ENCODE peak calls at places on chromosomes 16 and 17, in eight cellular contexts. S, R, U, K, W, Z, C and D are unnamed samples.

GRCh38 chr16:85449195-85449884 is 163.8 kb upstream of the GSE1 start:
- DNase-seq in U (no peak), R (no peak), Z (no peak), K (no peak), C (no peak), W (no peak), S (no peak), D (no peak)

GRCh38 chr17:73297934-73298861 is 13.6 kb downstream of the CDC42EP4 start:
- DNase-seq in W (no peak), K (no peak), S (no peak), Z (no peak), U (no peak), C (no peak), R (no peak), D (no peak)

GRCh38 chr16:3979518-3979917 is 99.0 kb upstream of the CREBBP start:
- DNase-seq in S (no peak), Z (no peak), C (no peak), U (no peak), W (no peak), R (no peak), K (no peak), D (no peak)

GRCh38 chr16:50955311-50955710 is 195.8 kb downstream of the SALL1 start:
- DNase-seq in C (no peak), S (no peak), K (no peak), Z (no peak), W (no peak), R (no peak), U (no peak), D (no peak)

GRCh38 chr17:21823130-21823529 is 130.8 kb downstream of the KCNJ18 start:
- DNase-seq in W (no peak), S (no peak), Z (no peak), C (no peak), K (no peak), R (no peak), U (no peak), D (no peak)

GRCh38 chr17:40366861-40367518 is 2.5 kb upstream of the GJD3 start:
- DNase-seq in U (peak; percentile 58), C (no peak), R (peak; percentile 27), S (no peak), W (no peak), K (no peak), Z (no peak), D (peak; percentile 2)

GRCh38 chr17:38598536-38598935 is 7.2 kb downstream of the SRCIN1 start:
- DNase-seq in U (no peak), C (peak; percentile 25), Z (no peak), R (no peak), W (no peak), K (peak; percentile 70), S (peak; percentile 61), D (no peak)

GRCh38 chr16:3822366-3823045 is 58.0 kb downstream of the CREBBP start:
- DNase-seq in Z (no peak), S (no peak), K (no peak), W (no peak), C (no peak), R (no peak), U (no peak), D (no peak)

GRCh38 chr16:75787421-75787820 is 61.1 kb upstream of the CPHXL start:
- DNase-seq in R (no peak), K (no peak), C (no peak), S (no peak), W (no peak), U (no peak), Z (no peak), D (no peak)

GRCh38 chr17:66354981-66355380 is 52.6 kb downstream of the PRKCA start:
- DNase-seq in K (no peak), Z (no peak), U (no peak), R (no peak), C (no peak), W (no peak), S (no peak), D (no peak)

GRCh38 chr16:55249936-55250335 is 74.1 kb upstream of the IRX6 start:
- DNase-seq in K (no peak), U (no peak), C (no peak), S (no peak), W (no peak), R (no peak), Z (no peak), D (no peak)

GRCh38 chr16:86542756-86543750 is 12.0 kb downstream of the MTHFSD start:
- DNase-seq in S (no peak), C (no peak), R (no peak), K (no peak), U (no peak), W (no peak), Z (no peak), D (no peak)

GRCh38 chr16:86325895-86326294 is 184.4 kb upstream of the FOXF1 start:
- DNase-seq in Z (no peak), W (no peak), C (no peak), S (no peak), U (no peak), K (no peak), R (no peak), D (no peak)

GRCh38 chr16:12061336-12062055 is 85.0 kb downstream of the SNX29 start:
- DNase-seq in S (peak; percentile 40), C (no peak), R (no peak), K (no peak), Z (no peak), W (no peak), U (no peak), D (no peak)

GRCh38 chr17:40542562-40543411 is 22.5 kb downstream of the CCR7 start:
- DNase-seq in S (peak; percentile 97), W (no peak), R (peak; percentile 41), K (no peak), Z (peak; percentile 33), U (peak; percentile 89), C (no peak), D (no peak)

GRCh38 chr17:72122668-72123495 is 2.1 kb downstream of the SOX9 start:
- DNase-seq in K (peak; percentile 74), W (no peak), S (no peak), U (no peak), C (no peak), Z (no peak), R (peak; percentile 37), D (no peak)

GRCh38 chr16:81610144-81610842 is 165.7 kb downstream of the CMIP start:
- DNase-seq in S (no peak), K (peak; percentile 87), W (no peak), Z (peak; percentile 67), C (no peak), R (no peak), U (no peak), D (peak; percentile 78)

GRCh38 chr17:80766290-80766689 is 221.7 kb downstream of the RPTOR start:
- DNase-seq in R (no peak), C (no peak), Z (no peak), S (no peak), U (no peak), K (no peak), W (no peak), D (no peak)

GRCh38 chr17:51805765-51806164 is 352.7 kb downstream of the CA10 start:
- DNase-seq in W (no peak), R (no peak), S (no peak), U (no peak), Z (no peak), C (no peak), K (no peak), D (no peak)

GRCh38 chr16:19386555-19386954 is 31.1 kb upstream of the TMC5 start:
- DNase-seq in W (no peak), U (no peak), Z (no peak), R (no peak), S (no peak), C (no peak), K (no peak), D (no peak)

GRCh38 chr17:35423761-35424160 is 8.5 kb downstream of the SLFN12 start:
- DNase-seq in C (no peak), Z (no peak), W (no peak), U (no peak), K (no peak), R (no peak), S (no peak), D (no peak)

GRCh38 chr17:66755101-66755943 is 79.6 kb upstream of the CACNG5 start:
- DNase-seq in C (no peak), U (no peak), S (no peak), R (no peak), K (no peak), W (no peak), Z (no peak), D (no peak)

GRCh38 chr16:3012828-3013420 is at the start of gene CLDN9:
- DNase-seq in W (no peak), K (no peak), Z (no peak), S (no peak), C (no peak), R (no peak), U (no peak), D (no peak)